ENCODE peak calls at places on chromosomes 12 and 14, in nine cellular contexts. T is HCT116; L is epithelial cell of esophagus; Z is ACHN; D is foreskin fibroblast; J is caudate nucleus; V is GM23248; I is T-helper 2 cell; B is naive thymus-derived CD8-positive, alpha-beta T cell. W is an unnamed sample.

GRCh38 chr12:109588461-109589239 is 15.1 kb downstream of the MVK start:
- DNase-seq in T (no peak), L (no peak), Z (no peak), D (no peak), J (no peak), V (no peak), I (no peak), B (no peak), W (no peak)

GRCh38 chr14:20332946-20333782 is at the start of gene CCNB1IP1:
- DNase-seq in T (peak), L (peak), Z (peak), D (peak), J (peak), V (peak), I (peak), B (no peak), W (peak)

GRCh38 chr14:22489247-22489551 is 99.8 kb downstream of the DAD1 start:
- DNase-seq in T (no peak), L (no peak), Z (no peak), D (no peak), J (no peak), V (no peak), I (no peak), B (no peak), W (no peak)

GRCh38 chr12:26741828-26742227 is 91.2 kb downstream of the ITPR2 start:
- DNase-seq in T (no peak), L (peak), Z (no peak), D (no peak), J (no peak), V (no peak), I (no peak), B (no peak), W (no peak)

GRCh38 chr12:114933428-114934160 is 249.6 kb upstream of the TBX3 start:
- DNase-seq in T (peak), L (peak), Z (peak), D (peak), J (no peak), V (peak), I (no peak), B (no peak), W (no peak)

GRCh38 chr12:52057614-52057939 is 6.3 kb downstream of the NR4A1 start:
- DNase-seq in T (no peak), L (no peak), Z (no peak), D (no peak), J (no peak), V (no peak), I (no peak), B (no peak), W (no peak)

GRCh38 chr14:99255621-99256482 is 16.1 kb downstream of the BCL11B start:
- DNase-seq in T (no peak), L (no peak), Z (no peak), D (no peak), J (no peak), V (no peak), I (peak), B (no peak), W (no peak)

GRCh38 chr12:29591140-29592020 is 93.9 kb upstream of the OVCH1 start:
- DNase-seq in T (no peak), L (peak), Z (no peak), D (peak), J (no peak), V (peak), I (no peak), B (no peak), W (no peak)

GRCh38 chr12:104115587-104115975 is 22.4 kb downstream of the NFYB start:
- DNase-seq in T (no peak), L (no peak), Z (no peak), D (no peak), J (no peak), V (peak), I (no peak), B (no peak), W (no peak)

GRCh38 chr12:83389237-83389996 is 702.7 kb downstream of the TMTC2 start:
- DNase-seq in T (peak), L (peak), Z (peak), D (no peak), J (no peak), V (no peak), I (peak), B (no peak), W (no peak)

GRCh38 chr12:65300679-65301349 is 22.3 kb downstream of the MSRB3 start:
- DNase-seq in T (peak), L (peak), Z (peak), D (peak), J (no peak), V (peak), I (no peak), B (no peak), W (no peak)

GRCh38 chr14:101112351-101113107 is 209.0 kb upstream of the RTL1 start:
- DNase-seq in T (no peak), L (no peak), Z (no peak), D (no peak), J (no peak), V (no peak), I (no peak), B (no peak), W (no peak)

GRCh38 chr12:6182279-6182898 is 17.8 kb upstream of the CD9 start:
- DNase-seq in T (no peak), L (peak), Z (no peak), D (peak), J (no peak), V (peak), I (no peak), B (no peak), W (no peak)

GRCh38 chr12:49332891-49333371 is 4.1 kb downstream of the C1QL4 start:
- DNase-seq in T (no peak), L (no peak), Z (no peak), D (no peak), J (no peak), V (no peak), I (no peak), B (no peak), W (no peak)

GRCh38 chr12:75938189-75938588 is 93.4 kb downstream of the PHLDA1 start:
- DNase-seq in T (no peak), L (no peak), Z (no peak), D (no peak), J (no peak), V (no peak), I (no peak), B (no peak), W (no peak)